ENCODE peak calls at places on chromosomes 6 and 20, in ten cellular contexts. J is MCF 10A, W is left ventricle myocardium inferior, G is endothelial cell, F is HFF-Myc, N is H1, E is Panc1, R is fibroblast of pulmonary artery, L is gastrocnemius medialis, A is spleen. Y is an unnamed sample.

GRCh38 chr20:3168079-3168828 is 5.1 kb downstream of the LZTS3 start:
- DNase-seq in J (no peak), W (peak), G (no peak), F (no peak), N (peak), E (no peak), R (no peak), L (no peak), A (peak), Y (peak)

GRCh38 chr6:130018292-130018829 is at the start of gene L3MBTL3:
- DNase-seq in J (peak), W (peak), G (peak), F (peak), N (peak), E (peak), R (peak), L (peak), A (peak), Y (peak)

GRCh38 chr6:95087394-95088097 is 489.8 kb upstream of the MANEA start:
- DNase-seq in J (peak), W (no peak), G (no peak), F (no peak), N (no peak), E (peak), R (peak), L (no peak), A (no peak), Y (no peak)

GRCh38 chr20:57664476-57664875 is 44.2 kb upstream of the ZBP1 start:
- DNase-seq in J (no peak), W (peak), G (no peak), F (no peak), N (no peak), E (no peak), R (no peak), L (no peak), A (peak), Y (no peak)

GRCh38 chr6:158528826-158529225 is 31.1 kb upstream of the TMEM181 start:
- DNase-seq in J (no peak), W (no peak), G (no peak), F (no peak), N (no peak), E (no peak), R (no peak), L (no peak), A (no peak), Y (no peak)

GRCh38 chr20:51541189-51542032 is 1.1 kb downstream of the NFATC2 start:
- DNase-seq in J (no peak), W (peak), G (peak), F (no peak), N (no peak), E (no peak), R (peak), L (peak), A (peak), Y (no peak)

GRCh38 chr20:13644010-13644409 is 5.3 kb upstream of the TASP1 start:
- DNase-seq in J (peak), W (no peak), G (no peak), F (no peak), N (no peak), E (no peak), R (peak), L (no peak), A (no peak), Y (no peak)

GRCh38 chr6:107458687-107459282 is 579 bp downstream of the PDSS2 start:
- DNase-seq in J (peak), W (peak), G (no peak), F (no peak), N (no peak), E (peak), R (peak), L (peak), A (peak), Y (peak)

GRCh38 chr20:3204124-3204794 is at the start of gene DDRGK1:
- DNase-seq in J (peak), W (peak), G (peak), F (peak), N (peak), E (peak), R (peak), L (peak), A (peak), Y (peak)

GRCh38 chr20:58208944-58209343 is 19.5 kb downstream of the ANKRD60 start:
- DNase-seq in J (no peak), W (no peak), G (no peak), F (no peak), N (no peak), E (no peak), R (no peak), L (no peak), A (no peak), Y (no peak)

GRCh38 chr20:43680976-43681375 is 14.1 kb downstream of the MYBL2 start:
- DNase-seq in J (no peak), W (no peak), G (no peak), F (no peak), N (no peak), E (no peak), R (no peak), L (no peak), A (no peak), Y (no peak)

GRCh38 chr6:141403827-141404226 is 728.9 kb upstream of the GJE1 start:
- DNase-seq in J (no peak), W (no peak), G (no peak), F (no peak), N (no peak), E (no peak), R (peak), L (no peak), A (no peak), Y (no peak)

GRCh38 chr6:85494551-85495337 is 44.9 kb downstream of the NT5E start:
- DNase-seq in J (peak), W (no peak), G (no peak), F (no peak), N (no peak), E (no peak), R (peak), L (no peak), A (no peak), Y (no peak)

GRCh38 chr20:6693178-6693807 is 74.2 kb upstream of the BMP2 start:
- DNase-seq in J (no peak), W (no peak), G (no peak), F (no peak), N (no peak), E (no peak), R (no peak), L (no peak), A (no peak), Y (no peak)

GRCh38 chr20:50129662-50130345 is 16.9 kb upstream of the UBE2V1 start:
- DNase-seq in J (no peak), W (no peak), G (no peak), F (no peak), N (no peak), E (no peak), R (no peak), L (no peak), A (no peak), Y (no peak)

GRCh38 chr6:39225543-39225942 is 3.7 kb downstream of the KCNK5 start:
- DNase-seq in J (no peak), W (no peak), G (no peak), F (no peak), N (no peak), E (no peak), R (no peak), L (no peak), A (no peak), Y (no peak)

GRCh38 chr20:16241911-16242310 is 331.3 kb downstream of the KIF16B start:
- DNase-seq in J (peak), W (no peak), G (no peak), F (no peak), N (no peak), E (peak), R (no peak), L (no peak), A (no peak), Y (no peak)

GRCh38 chr6:70901324-70901723 is 55.5 kb downstream of the B3GAT2 start:
- DNase-seq in J (peak), W (no peak), G (no peak), F (no peak), N (no peak), E (no peak), R (no peak), L (no peak), A (no peak), Y (no peak)
- TF ChIP-seq CTCF in J (peak), W (no peak), G (peak), F (peak), N (no peak), E (peak), R (peak), L (no peak), A (no peak), Y (peak)

DNA sequence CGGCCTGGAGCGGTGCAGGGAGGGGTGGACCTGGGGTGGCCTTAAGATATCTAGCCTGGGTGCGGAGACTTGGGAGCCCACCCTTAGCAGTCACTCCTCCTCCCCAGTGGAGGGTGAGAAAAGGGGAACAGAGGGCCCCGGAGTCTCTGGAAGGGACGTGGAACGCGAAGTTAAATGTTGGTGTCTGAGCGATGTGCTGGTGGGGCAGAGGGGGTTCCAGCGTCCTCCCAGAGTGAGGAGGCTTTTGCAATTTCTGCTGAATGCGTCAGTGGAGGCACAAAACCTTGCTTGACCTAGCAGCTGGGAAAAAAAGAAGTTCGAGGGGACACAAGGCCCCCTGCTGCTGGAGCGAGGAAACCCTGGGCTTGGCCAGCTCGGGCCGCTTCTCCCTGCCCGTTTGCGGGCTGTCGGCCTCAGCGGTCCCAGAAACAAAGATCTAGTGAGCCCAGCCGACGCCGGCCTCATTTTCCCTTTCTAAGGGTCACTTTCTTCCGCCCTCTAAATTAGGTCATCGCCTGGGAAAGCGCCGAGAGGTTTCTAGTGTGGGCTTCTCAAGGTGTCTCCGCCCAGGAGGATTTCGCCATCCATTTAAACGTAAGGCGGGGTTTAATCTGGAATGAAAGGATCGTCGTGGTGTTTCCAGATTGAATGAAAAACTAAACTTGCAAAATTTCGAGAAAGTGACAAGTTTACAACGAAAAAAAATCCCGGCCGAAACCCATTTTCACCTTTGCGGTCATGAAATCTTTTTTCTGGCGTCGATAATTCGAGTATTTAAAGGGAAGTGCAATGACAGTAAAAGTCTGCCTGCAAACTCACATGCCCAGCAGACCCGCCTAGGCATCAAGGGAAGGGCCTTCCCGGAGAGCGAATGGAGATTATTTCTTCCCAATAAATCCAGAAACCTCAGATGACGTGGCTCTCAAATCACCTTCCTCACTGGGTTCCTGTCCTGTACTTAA is 4.5 kb downstream of the OLIG3 start:
- DNase-seq in J (no peak), W (no peak), G (peak), F (no peak), N (peak), E (no peak), R (no peak), L (no peak), A (no peak), Y (peak)
- TF ChIP-seq CTCF in J (no peak), W (no peak), G (no peak), F (no peak), N (no peak), E (no peak), R (no peak), L (no peak), A (no peak), Y (peak)

DNA sequence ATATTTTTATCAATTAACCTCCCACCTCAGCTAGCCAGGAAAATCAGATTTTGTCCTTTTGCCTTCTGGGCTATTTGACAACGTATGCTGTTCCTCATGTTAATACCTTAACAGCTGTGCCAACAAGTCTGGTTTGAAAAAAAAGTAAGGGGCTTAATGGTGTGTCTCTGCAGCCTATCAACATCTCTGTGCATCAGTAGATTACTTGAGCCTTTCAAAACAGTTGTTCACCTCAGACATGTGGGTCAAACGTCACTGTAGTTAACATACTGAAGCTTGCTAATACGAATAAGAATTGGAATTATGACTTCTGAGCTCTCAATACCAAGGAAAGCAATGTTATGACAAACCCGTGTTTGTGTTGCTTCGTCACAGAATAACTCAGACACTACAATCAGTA is 23.0 kb downstream of the CEP57L1 start:
- DNase-seq in J (no peak), W (no peak), G (no peak), F (no peak), N (no peak), E (no peak), R (no peak), L (no peak), A (no peak), Y (no peak)
- TF ChIP-seq CTCF in J (no peak), W (no peak), G (no peak), F (no peak), N (no peak), E (no peak), R (no peak), L (no peak), A (no peak), Y (no peak)

GRCh38 chr6:160010067-160010466 is 41.2 kb downstream of the IGF2R start:
- DNase-seq in J (no peak), W (peak), G (no peak), F (peak), N (no peak), E (no peak), R (peak), L (peak), A (no peak), Y (no peak)
- TF ChIP-seq CTCF in J (no peak), W (no peak), G (no peak), F (no peak), N (no peak), E (no peak), R (no peak), L (no peak), A (no peak), Y (no peak)

DNA sequence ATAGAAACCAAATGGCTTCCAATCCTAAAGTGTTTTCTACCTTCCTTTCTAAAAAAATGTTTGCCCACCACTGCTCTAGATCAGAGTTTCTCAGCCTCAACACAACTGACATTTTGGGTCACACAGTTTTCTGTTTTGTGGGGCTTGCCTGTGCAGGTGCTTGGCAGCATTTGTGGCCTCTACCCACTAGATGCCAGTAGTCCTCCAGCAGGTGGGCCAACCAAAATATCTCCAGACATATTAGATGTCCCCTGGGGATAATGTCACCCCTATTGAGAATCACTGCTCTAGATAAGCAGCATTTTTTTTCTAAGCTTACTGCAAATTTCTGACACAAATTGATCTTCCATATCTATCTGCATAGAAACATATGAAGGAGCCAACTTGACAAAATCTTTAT is 26.3 kb upstream of the EPM2A start:
- DNase-seq in J (no peak), W (no peak), G (no peak), F (no peak), N (no peak), E (no peak), R (no peak), L (no peak), A (no peak), Y (no peak)
- TF ChIP-seq CTCF in J (no peak), W (peak), G (no peak), F (no peak), N (peak), E (peak), R (no peak), L (no peak), A (no peak), Y (no peak)

DNA sequence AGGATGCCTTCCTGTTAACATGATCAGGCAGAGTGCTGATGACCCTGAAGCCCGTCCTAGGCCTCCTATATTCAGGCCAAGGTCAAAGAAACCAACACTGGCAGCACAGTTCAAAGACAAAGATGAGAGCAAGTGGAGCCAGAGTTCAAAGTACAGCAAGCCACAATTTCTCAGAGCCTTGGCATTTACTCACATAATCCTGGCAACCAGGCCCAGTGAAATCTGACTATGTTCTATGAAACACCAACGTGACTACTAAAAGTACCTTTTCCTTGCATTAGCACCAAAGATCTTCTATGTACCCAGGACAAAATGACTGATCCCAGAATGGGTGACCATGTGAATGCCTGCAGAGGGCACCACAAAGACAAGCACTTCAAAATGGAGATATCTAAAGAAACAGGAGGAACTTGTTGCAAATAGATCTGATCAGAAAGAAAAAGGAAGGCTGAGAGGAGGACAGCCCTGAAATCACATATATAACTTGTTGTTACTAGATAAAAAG is 3.9 kb downstream of the NFS1 start:
- DNase-seq in J (no peak), W (no peak), G (no peak), F (no peak), N (no peak), E (no peak), R (no peak), L (no peak), A (no peak), Y (no peak)
- TF ChIP-seq CTCF in J (no peak), W (no peak), G (no peak), F (no peak), N (no peak), E (no peak), R (no peak), L (no peak), A (no peak), Y (no peak)

DNA sequence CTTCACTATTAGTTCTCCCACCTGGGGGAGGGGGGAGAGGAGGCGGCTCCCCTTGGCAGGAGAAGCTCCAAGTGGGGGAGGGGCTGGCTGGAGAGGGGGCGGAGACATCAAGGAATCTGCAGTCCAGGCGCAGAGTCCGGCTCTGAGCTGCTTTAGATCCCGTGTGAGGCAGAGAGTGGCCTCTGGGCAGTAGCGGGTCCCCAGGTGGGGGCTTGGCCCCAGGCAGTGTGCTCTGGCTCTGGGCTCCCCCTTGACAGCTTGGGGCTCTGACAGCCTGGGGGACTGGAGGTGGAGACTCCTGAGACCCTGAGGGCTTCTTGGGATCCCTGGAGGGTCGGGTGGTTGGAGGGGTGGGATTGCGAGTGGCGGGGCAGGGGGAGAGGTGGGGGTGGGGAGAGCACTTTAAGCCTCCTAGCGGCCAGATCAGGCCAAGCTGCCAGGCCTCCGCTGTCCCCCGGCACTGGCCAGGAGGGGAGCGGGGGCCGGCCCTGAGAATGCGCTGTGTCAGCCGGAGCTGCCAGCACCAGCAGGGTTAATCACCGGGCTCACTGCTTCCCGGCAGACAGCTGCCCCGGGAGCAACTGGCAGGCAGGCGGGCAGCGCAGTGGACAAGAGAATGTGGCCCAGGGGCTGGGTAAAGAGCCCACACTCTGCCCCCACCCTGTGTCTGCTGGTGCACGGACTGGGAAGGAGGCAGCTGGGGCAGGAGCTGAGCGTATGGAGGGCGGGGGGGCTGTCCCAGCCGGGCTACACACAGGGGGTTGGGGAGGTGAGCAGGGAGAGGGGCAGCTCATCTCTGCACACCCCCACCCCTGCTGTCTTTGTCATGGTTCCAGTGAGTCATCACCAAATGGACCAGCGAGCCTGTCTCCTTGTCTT is 1.8 kb upstream of the LAMA5 start:
- DNase-seq in J (peak), W (no peak), G (peak), F (no peak), N (peak), E (no peak), R (peak), L (no peak), A (no peak), Y (peak)
- TF ChIP-seq CTCF in J (peak), W (peak), G (peak), F (peak), N (peak), E (peak), R (peak), L (no peak), A (no peak), Y (peak)